ENCODE peak calls at places on chromosome 15, in nine cellular contexts. B is thoracic aorta; P is NT2/D1; F is transverse colon; V is left ventricle myocardium inferior; Y is lower lobe of right lung; N is CD8-positive, alpha-beta T cell; M is neuronal stem cell; L is lung. J is an unnamed sample.

GRCh38 chr15:63826513-63826912 is 7.2 kb downstream of the HERC1 start:
- DNase-seq in B (no peak), P (no peak), F (no peak), V (no peak), Y (no peak), N (no peak), M (no peak), L (no peak), J (no peak)

GRCh38 chr15:66912001-66912400 is 153.4 kb upstream of the SMAD3 start:
- DNase-seq in B (no peak), P (no peak), F (no peak), V (no peak), Y (no peak), N (peak; percentile 53), M (no peak), L (no peak), J (no peak)

GRCh38 chr15:84881520-84881830 is 3.0 kb upstream of the SLC28A1 start:
- DNase-seq in B (no peak), P (no peak), F (no peak), V (no peak), Y (no peak), N (no peak), M (no peak), L (no peak), J (no peak)

GRCh38 chr15:38894260-38894948 is 329.8 kb upstream of the RASGRP1 start:
- DNase-seq in B (no peak), P (no peak), F (no peak), V (no peak), Y (no peak), N (no peak), M (no peak), L (no peak), J (no peak)

GRCh38 chr15:101022876-101023275 is 103.7 kb downstream of the LRRK1 start:
- DNase-seq in B (no peak), P (no peak), F (no peak), V (no peak), Y (no peak), N (no peak), M (no peak), L (peak; percentile 25), J (no peak)

GRCh38 chr15:76139368-76140068 is 79.7 kb downstream of the TMEM266 start:
- DNase-seq in B (no peak), P (peak; percentile 80), F (peak; percentile 76), V (peak; percentile 49), Y (no peak), N (peak; percentile 75), M (peak; percentile 80), L (peak; percentile 73), J (peak; percentile 93)

GRCh38 chr15:60328852-60329443 is 68.8 kb downstream of the ANXA2 start:
- DNase-seq in B (no peak), P (no peak), F (no peak), V (no peak), Y (no peak), N (no peak), M (no peak), L (no peak), J (no peak)

GRCh38 chr15:56608140-56608778 is 125.0 kb downstream of the ZNF280D start:
- DNase-seq in B (no peak), P (no peak), F (no peak), V (no peak), Y (no peak), N (no peak), M (no peak), L (no peak), J (no peak)

GRCh38 chr15:63172376-63173115 is 15.3 kb upstream of the RPS27L start:
- DNase-seq in B (no peak), P (no peak), F (no peak), V (no peak), Y (no peak), N (no peak), M (no peak), L (no peak), J (no peak)

GRCh38 chr15:33448961-33449611 is 138.3 kb downstream of the RYR3 start:
- DNase-seq in B (no peak), P (no peak), F (no peak), V (no peak), Y (no peak), N (no peak), M (no peak), L (no peak), J (no peak)
- H3K27me3 ChIP-seq in B (no peaks in the 10 kb centered on the region), P (no peaks in the 10 kb centered on the region), F (no peaks in the 10 kb centered on the region), V (peaks cover 18% of the 10 kb centered on the region), Y (no peaks in the 10 kb centered on the region), N (no peaks in the 10 kb centered on the region), M (no peaks in the 10 kb centered on the region), L (no peaks in the 10 kb centered on the region), J (no peaks in the 10 kb centered on the region)

GRCh38 chr15:25787855-25788521 is 75.1 kb downstream of the ATP10A start:
- DNase-seq in B (no peak), P (no peak), F (peak; percentile 21), V (no peak), Y (peak; percentile 70), N (no peak), M (no peak), L (peak; percentile 68), J (no peak)
- H3K4me1 ChIP-seq in B (peaks cover 38% of the 10 kb centered on the region), P (peaks cover 3% of the 10 kb centered on the region), F (peaks cover 55% of the 10 kb centered on the region), V (peaks cover 23% of the 10 kb centered on the region), Y (peaks cover 47% of the 10 kb centered on the region), N (no peaks in the 10 kb centered on the region), M (peaks cover 2% of the 10 kb centered on the region), L (peaks cover 16% of the 10 kb centered on the region), J (no peaks in the 10 kb centered on the region)

GRCh38 chr15:78621810-78622402 is 1.1 kb upstream of the CHRNA3 start:
- DNase-seq in B (no peak), P (no peak), F (no peak), V (no peak), Y (no peak), N (no peak), M (no peak), L (no peak), J (no peak)

GRCh38 chr15:78618490-78618934 is 2.3 kb downstream of the CHRNA3 start:
- DNase-seq in B (peak; percentile 74), P (peak; percentile 85), F (peak; percentile 89), V (peak; percentile 77), Y (peak; percentile 80), N (peak; percentile 87), M (peak; percentile 88), L (peak; percentile 88), J (peak; percentile 76)

GRCh38 chr15:78620021-78620838 is 566 bp downstream of the CHRNA3 start:
- DNase-seq in B (no peak), P (peak; percentile 76), F (no peak), V (no peak), Y (no peak), N (no peak), M (peak; percentile 48), L (no peak), J (no peak)

GRCh38 chr15:78619022-78619950 is 1.5 kb downstream of the CHRNA3 start:
- DNase-seq in B (no peak), P (no peak), F (no peak), V (no peak), Y (no peak), N (peak; percentile 36), M (peak; percentile 18), L (no peak), J (no peak)

GRCh38 chr15:78620839-78621421 is at the start of gene CHRNA3:
- DNase-seq in B (no peak), P (no peak), F (no peak), V (no peak), Y (no peak), N (no peak), M (no peak), L (no peak), J (no peak)
- H3K27me3 ChIP-seq in B (peaks cover 14% of the 10 kb centered on the region), P (peaks cover 35% of the 10 kb centered on the region), F (peaks cover 55% of the 10 kb centered on the region), V (peaks cover 74% of the 10 kb centered on the region), Y (peaks cover 56% of the 10 kb centered on the region), N (peaks cover 5% of the 10 kb centered on the region), M (peaks cover 73% of the 10 kb centered on the region), L (peaks cover 22% of the 10 kb centered on the region), J (peaks cover 12% of the 10 kb centered on the region)

DNA sequence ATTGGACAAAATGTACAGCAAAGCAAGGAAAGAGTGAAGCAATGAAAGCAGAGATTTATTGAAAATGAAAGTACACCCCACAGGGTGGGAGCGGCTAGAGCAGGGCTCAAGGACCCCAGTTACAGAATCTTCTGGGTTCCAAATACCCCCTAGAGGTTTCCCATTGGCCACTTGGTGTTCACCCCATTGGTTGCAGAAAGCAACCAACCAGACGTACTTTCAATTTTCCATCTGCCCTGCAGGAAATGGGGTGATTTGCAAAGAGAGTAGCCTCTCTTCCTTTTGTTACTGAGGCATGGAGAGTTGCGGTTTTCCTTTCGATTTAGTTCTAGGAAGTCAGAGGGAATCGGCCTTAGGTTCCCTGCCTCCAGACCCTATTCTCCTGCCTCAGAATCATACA is 2.4 kb downstream of the PML start:
- DNase-seq in B (no peak), P (no peak), F (no peak), V (no peak), Y (no peak), N (no peak), M (no peak), L (no peak), J (no peak)
- H3K4me1 ChIP-seq in B (peaks cover 43% of the 10 kb centered on the region), P (peaks cover 3% of the 10 kb centered on the region), F (peaks cover 82% of the 10 kb centered on the region), V (peaks cover 90% of the 10 kb centered on the region), Y (peaks cover 85% of the 10 kb centered on the region), N (peaks cover 64% of the 10 kb centered on the region), M (peaks cover 7% of the 10 kb centered on the region), L (peaks cover 17% of the 10 kb centered on the region), J (no peaks in the 10 kb centered on the region)

GRCh38 chr15:80403712-80404056 is 498 bp upstream of the ARNT2 start:
- DNase-seq in B (no peak), P (no peak), F (no peak), V (peak; percentile 22), Y (peak; percentile 51), N (no peak), M (peak; percentile 49), L (no peak), J (no peak)
- H3K27me3 ChIP-seq in B (no peaks in the 10 kb centered on the region), P (peaks cover 60% of the 10 kb centered on the region), F (peaks cover 46% of the 10 kb centered on the region), V (peaks cover 80% of the 10 kb centered on the region), Y (peaks cover 14% of the 10 kb centered on the region), N (no peaks in the 10 kb centered on the region), M (no peaks in the 10 kb centered on the region), L (no peaks in the 10 kb centered on the region), J (peaks cover 2% of the 10 kb centered on the region)